ENCODE peak calls at places on chromosomes 11 and 22, in six cellular contexts. One of them, this sample, is unnamed.

GRCh38 chr11:45333506-45333971 is 47.4 kb upstream of the SYT13 start:
- DNase-seq in hepatic stellate cell: peak
- DNase-seq in psoas muscle: no peak
- DNase-seq in OCI-LY7: peak
- DNase-seq in left cardiac atrium: peak
- DNase-seq in RCC 7860: peak
- DNase-seq in this sample: no peak

GRCh38 chr11:32433249-32434115 is 1.9 kb downstream of the WT1 start:
- DNase-seq in hepatic stellate cell: no peak
- DNase-seq in psoas muscle: no peak
- DNase-seq in OCI-LY7: no peak
- DNase-seq in left cardiac atrium: no peak
- DNase-seq in RCC 7860: no peak
- DNase-seq in this sample: no peak

GRCh38 chr22:37079668-37080171 is 28.2 kb downstream of the KCTD17 start:
- DNase-seq in hepatic stellate cell: no peak
- DNase-seq in psoas muscle: no peak
- DNase-seq in OCI-LY7: no peak
- DNase-seq in left cardiac atrium: no peak
- DNase-seq in RCC 7860: no peak
- DNase-seq in this sample: peak

GRCh38 chr22:36768616-36769015 is 7.3 kb downstream of the IFT27 start:
- DNase-seq in hepatic stellate cell: no peak
- DNase-seq in psoas muscle: no peak
- DNase-seq in OCI-LY7: no peak
- DNase-seq in left cardiac atrium: no peak
- DNase-seq in RCC 7860: no peak
- DNase-seq in this sample: no peak

GRCh38 chr11:7609015-7609414 is 64.3 kb downstream of the CYB5R2 start:
- DNase-seq in hepatic stellate cell: no peak
- DNase-seq in psoas muscle: no peak
- DNase-seq in OCI-LY7: no peak
- DNase-seq in left cardiac atrium: no peak
- DNase-seq in RCC 7860: no peak
- DNase-seq in this sample: no peak

GRCh38 chr11:57322881-57323467 is 1.8 kb downstream of the TNKS1BP1 start:
- DNase-seq in hepatic stellate cell: no peak
- DNase-seq in psoas muscle: peak
- DNase-seq in OCI-LY7: no peak
- DNase-seq in left cardiac atrium: no peak
- DNase-seq in RCC 7860: no peak
- DNase-seq in this sample: no peak

GRCh38 chr22:23889620-23890019 is 4.6 kb upstream of the MIF start:
- DNase-seq in hepatic stellate cell: no peak
- DNase-seq in psoas muscle: no peak
- DNase-seq in OCI-LY7: no peak
- DNase-seq in left cardiac atrium: peak
- DNase-seq in RCC 7860: no peak
- DNase-seq in this sample: no peak

GRCh38 chr11:33388793-33389525 is 131.8 kb downstream of the HIPK3 start:
- DNase-seq in hepatic stellate cell: no peak
- DNase-seq in psoas muscle: no peak
- DNase-seq in OCI-LY7: peak
- DNase-seq in left cardiac atrium: no peak
- DNase-seq in RCC 7860: no peak
- DNase-seq in this sample: no peak

GRCh38 chr11:9448576-9449352 is 12.0 kb upstream of the ZNF143 start:
- DNase-seq in hepatic stellate cell: no peak
- DNase-seq in psoas muscle: no peak
- DNase-seq in OCI-LY7: no peak
- DNase-seq in left cardiac atrium: no peak
- DNase-seq in RCC 7860: no peak
- DNase-seq in this sample: no peak

GRCh38 chr11:5234390-5234834 is at the start of gene HBD:
- DNase-seq in hepatic stellate cell: peak
- DNase-seq in psoas muscle: no peak
- DNase-seq in OCI-LY7: no peak
- DNase-seq in left cardiac atrium: no peak
- DNase-seq in RCC 7860: peak
- DNase-seq in this sample: no peak

GRCh38 chr11:2376751-2377451 is at the start of gene CD81:
- DNase-seq in hepatic stellate cell: peak
- DNase-seq in psoas muscle: peak
- DNase-seq in OCI-LY7: peak
- DNase-seq in left cardiac atrium: peak
- DNase-seq in RCC 7860: no peak
- DNase-seq in this sample: peak

GRCh38 chr22:41857160-41857859 is 24.4 kb downstream of the SREBF2 start:
- DNase-seq in hepatic stellate cell: peak
- DNase-seq in psoas muscle: no peak
- DNase-seq in OCI-LY7: peak
- DNase-seq in left cardiac atrium: peak
- DNase-seq in RCC 7860: peak
- DNase-seq in this sample: peak

GRCh38 chr22:22666307-22667091 is 22.1 kb downstream of the GGTLC2 start:
- DNase-seq in hepatic stellate cell: no peak
- DNase-seq in psoas muscle: no peak
- DNase-seq in OCI-LY7: peak
- DNase-seq in left cardiac atrium: no peak
- DNase-seq in RCC 7860: no peak
- DNase-seq in this sample: peak

GRCh38 chr11:78354741-78355705 is 62.6 kb downstream of the GAB2 start:
- DNase-seq in hepatic stellate cell: no peak
- DNase-seq in psoas muscle: no peak
- DNase-seq in OCI-LY7: no peak
- DNase-seq in left cardiac atrium: no peak
- DNase-seq in RCC 7860: no peak
- DNase-seq in this sample: no peak

GRCh38 chr11:1668911-1669473 is 28.0 kb upstream of the KRTAP5-6 start:
- DNase-seq in hepatic stellate cell: no peak
- DNase-seq in psoas muscle: no peak
- DNase-seq in OCI-LY7: no peak
- DNase-seq in left cardiac atrium: no peak
- DNase-seq in RCC 7860: no peak
- DNase-seq in this sample: no peak

GRCh38 chr22:29014773-29015172 is 46.9 kb downstream of the C22orf31 start:
- DNase-seq in hepatic stellate cell: no peak
- DNase-seq in psoas muscle: no peak
- DNase-seq in OCI-LY7: no peak
- DNase-seq in left cardiac atrium: no peak
- DNase-seq in RCC 7860: no peak
- DNase-seq in this sample: peak

GRCh38 chr11:118010738-118011461 is 24.7 kb downstream of the IL10RA start:
- DNase-seq in hepatic stellate cell: no peak
- DNase-seq in psoas muscle: peak
- DNase-seq in OCI-LY7: peak
- DNase-seq in left cardiac atrium: peak
- DNase-seq in RCC 7860: no peak
- DNase-seq in this sample: no peak

GRCh38 chr22:25749420-25750169 is 7.6 kb downstream of the MYO18B start:
- DNase-seq in hepatic stellate cell: no peak
- DNase-seq in psoas muscle: no peak
- DNase-seq in OCI-LY7: no peak
- DNase-seq in left cardiac atrium: no peak
- DNase-seq in RCC 7860: no peak
- DNase-seq in this sample: no peak

GRCh38 chr11:35077709-35078695 is 61.0 kb upstream of the CD44 start:
- DNase-seq in hepatic stellate cell: no peak
- DNase-seq in psoas muscle: no peak
- DNase-seq in OCI-LY7: peak
- DNase-seq in left cardiac atrium: no peak
- DNase-seq in RCC 7860: peak
- DNase-seq in this sample: peak

GRCh38 chr22:20206709-20207215 is 55.9 kb upstream of the CCDC188 start:
- DNase-seq in hepatic stellate cell: peak
- DNase-seq in psoas muscle: no peak
- DNase-seq in OCI-LY7: peak
- DNase-seq in left cardiac atrium: no peak
- DNase-seq in RCC 7860: peak
- DNase-seq in this sample: no peak

GRCh38 chr11:38143852-38144251 is 1545.8 kb upstream of the RAG2 start:
- DNase-seq in hepatic stellate cell: no peak
- DNase-seq in psoas muscle: no peak
- DNase-seq in OCI-LY7: no peak
- DNase-seq in left cardiac atrium: no peak
- DNase-seq in RCC 7860: no peak
- DNase-seq in this sample: no peak